ENCODE peak calls at places on chromosomes 13 and 19, in five cellular contexts. One of them, this sample, is unnamed. For H3K36me3 and H3K27me3, the result is how much of the 10 kb centered on the place peaks cover.

GRCh38 chr13:50783066-50783465 is 60.4 kb downstream of the DLEU7 start:
- DNase-seq in CD4-positive, alpha-beta memory T cell: no peak
- DNase-seq in kidney epithelial cell: no peak
- DNase-seq in pancreas: no peak
- DNase-seq in BE2C: no peak
- DNase-seq in this sample: no peak

GRCh38 chr13:113623491-113624234 is 34.3 kb downstream of the ATP4B start:
- DNase-seq in CD4-positive, alpha-beta memory T cell: no peak
- DNase-seq in kidney epithelial cell: no peak
- DNase-seq in pancreas: peak
- DNase-seq in BE2C: no peak
- DNase-seq in this sample: no peak

GRCh38 chr13:51175639-51176038 is 46.6 kb upstream of the FAM124A start:
- DNase-seq in CD4-positive, alpha-beta memory T cell: no peak
- DNase-seq in kidney epithelial cell: no peak
- DNase-seq in pancreas: no peak
- DNase-seq in BE2C: no peak
- DNase-seq in this sample: no peak

GRCh38 chr13:31923134-31923763 is 108.3 kb upstream of the FRY start:
- DNase-seq in CD4-positive, alpha-beta memory T cell: no peak
- DNase-seq in kidney epithelial cell: no peak
- DNase-seq in pancreas: no peak
- DNase-seq in BE2C: no peak
- DNase-seq in this sample: no peak

GRCh38 chr13:95533545-95534135 is 18.9 kb upstream of the CLDN10 start:
- DNase-seq in CD4-positive, alpha-beta memory T cell: no peak
- DNase-seq in kidney epithelial cell: no peak
- DNase-seq in pancreas: no peak
- DNase-seq in BE2C: peak
- DNase-seq in this sample: no peak

GRCh38 chr13:106987435-106987800 is 419.5 kb upstream of the ARGLU1 start:
- DNase-seq in CD4-positive, alpha-beta memory T cell: no peak
- DNase-seq in kidney epithelial cell: no peak
- DNase-seq in pancreas: no peak
- DNase-seq in BE2C: no peak
- DNase-seq in this sample: no peak

GRCh38 chr19:42290523-42291436 is 11.2 kb upstream of the PRR19 start:
- DNase-seq in CD4-positive, alpha-beta memory T cell: peak
- DNase-seq in kidney epithelial cell: no peak
- DNase-seq in pancreas: peak
- DNase-seq in BE2C: peak
- DNase-seq in this sample: peak

GRCh38 chr19:17001603-17002183 is 24.9 kb downstream of the CPAMD8 start:
- DNase-seq in CD4-positive, alpha-beta memory T cell: peak
- DNase-seq in kidney epithelial cell: no peak
- DNase-seq in pancreas: no peak
- DNase-seq in BE2C: no peak
- DNase-seq in this sample: peak

GRCh38 chr13:51937320-51938290 is 73.6 kb downstream of the ATP7B start:
- DNase-seq in CD4-positive, alpha-beta memory T cell: no peak
- DNase-seq in kidney epithelial cell: no peak
- DNase-seq in pancreas: no peak
- DNase-seq in BE2C: no peak
- DNase-seq in this sample: no peak

GRCh38 chr19:28331596-28331995 is 881.4 kb downstream of the UQCRFS1 start:
- DNase-seq in CD4-positive, alpha-beta memory T cell: no peak
- DNase-seq in kidney epithelial cell: no peak
- DNase-seq in pancreas: no peak
- DNase-seq in BE2C: no peak
- DNase-seq in this sample: no peak

GRCh38 chr13:33313504-33313903 is 27.9 kb upstream of the STARD13 start:
- DNase-seq in CD4-positive, alpha-beta memory T cell: no peak
- DNase-seq in kidney epithelial cell: no peak
- DNase-seq in pancreas: no peak
- DNase-seq in BE2C: no peak
- DNase-seq in this sample: no peak

GRCh38 chr13:33319859-33320258 is 34.3 kb upstream of the STARD13 start:
- DNase-seq in CD4-positive, alpha-beta memory T cell: no peak
- DNase-seq in kidney epithelial cell: no peak
- DNase-seq in pancreas: no peak
- DNase-seq in BE2C: no peak
- DNase-seq in this sample: no peak

GRCh38 chr13:33318744-33319143 is 33.2 kb upstream of the STARD13 start:
- DNase-seq in CD4-positive, alpha-beta memory T cell: no peak
- DNase-seq in kidney epithelial cell: no peak
- DNase-seq in pancreas: no peak
- DNase-seq in BE2C: no peak
- DNase-seq in this sample: no peak

GRCh38 chr13:33318037-33318436 is 32.5 kb upstream of the STARD13 start:
- DNase-seq in CD4-positive, alpha-beta memory T cell: no peak
- DNase-seq in kidney epithelial cell: no peak
- DNase-seq in pancreas: no peak
- DNase-seq in BE2C: no peak
- DNase-seq in this sample: no peak

DNA sequence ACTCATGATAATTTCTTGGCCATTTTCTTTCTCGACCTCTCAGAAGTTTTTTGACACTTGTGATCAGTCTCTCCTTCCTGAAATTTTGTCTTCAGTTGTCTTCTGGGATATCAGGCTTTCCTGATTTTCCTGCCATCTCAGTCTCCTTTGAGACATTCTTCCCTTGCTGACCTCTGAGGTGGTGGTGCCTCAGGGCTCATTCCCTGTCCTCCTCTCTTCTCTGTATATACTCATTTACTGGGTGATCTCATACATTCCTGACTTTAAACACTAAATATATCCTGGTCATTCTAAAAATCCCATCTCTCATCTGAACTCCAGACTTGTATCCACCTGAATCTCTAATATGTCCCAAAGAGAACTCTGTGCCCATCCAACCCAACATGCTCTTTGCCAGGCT is 31.3 kb upstream of the STARD13 start:
- DNase-seq in CD4-positive, alpha-beta memory T cell: no peak
- DNase-seq in kidney epithelial cell: no peak
- DNase-seq in pancreas: no peak
- DNase-seq in BE2C: no peak
- DNase-seq in this sample: no peak
- H3K36me3 ChIP-seq in CD4-positive, alpha-beta memory T cell: under half
- H3K36me3 ChIP-seq in kidney epithelial cell: under half
- H3K36me3 ChIP-seq in pancreas: under half
- H3K36me3 ChIP-seq in BE2C: under half
- H3K36me3 ChIP-seq in this sample: under half

DNA sequence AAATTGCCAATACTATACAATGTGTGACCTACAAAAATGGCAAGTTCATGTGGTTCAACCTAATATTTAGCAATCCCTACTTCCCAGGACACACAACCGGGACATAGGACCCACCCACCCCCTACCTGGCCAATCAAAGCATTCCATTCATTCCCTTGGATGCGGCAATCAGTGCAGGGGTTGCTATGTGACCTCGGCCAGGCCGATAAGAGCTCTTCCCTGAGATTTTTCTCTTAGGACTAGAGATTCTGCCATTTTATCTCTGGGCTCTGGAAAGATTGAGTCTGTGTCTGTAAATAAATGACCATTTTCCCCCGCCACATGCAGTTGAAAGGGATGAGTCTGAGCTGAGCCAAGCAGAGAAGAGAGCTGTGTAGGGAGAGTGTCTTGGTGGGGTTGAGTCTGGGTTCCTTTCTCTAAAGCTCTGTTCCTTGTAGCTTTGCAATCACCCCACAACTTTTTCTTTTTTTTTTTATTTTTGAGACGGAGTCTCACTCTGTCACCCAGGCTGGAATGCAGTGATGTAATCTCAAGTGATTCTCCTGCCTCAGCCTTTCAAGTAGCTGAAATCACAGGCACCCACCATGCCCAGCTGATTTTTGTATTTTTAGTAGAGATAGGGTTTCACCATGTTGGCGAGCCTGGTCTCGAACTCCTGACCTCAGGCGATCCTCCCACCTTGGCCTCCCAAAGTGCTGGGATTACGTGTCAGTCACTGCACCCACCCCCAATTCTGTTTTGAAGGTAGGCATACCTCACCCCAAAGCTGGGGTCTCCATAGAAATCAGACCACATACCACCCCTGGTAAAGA is 7.4 kb downstream of the IFNL1 start:
- DNase-seq in CD4-positive, alpha-beta memory T cell: no peak
- DNase-seq in kidney epithelial cell: no peak
- DNase-seq in pancreas: no peak
- DNase-seq in BE2C: no peak
- DNase-seq in this sample: peak
- H3K27me3 ChIP-seq in CD4-positive, alpha-beta memory T cell: under half
- H3K27me3 ChIP-seq in kidney epithelial cell: under half
- H3K27me3 ChIP-seq in pancreas: under half
- H3K27me3 ChIP-seq in BE2C: under half
- H3K27me3 ChIP-seq in this sample: under half

GRCh38 chr19:29759359-29759758 is 44.3 kb upstream of the C19orf12 start:
- DNase-seq in CD4-positive, alpha-beta memory T cell: no peak
- DNase-seq in kidney epithelial cell: no peak
- DNase-seq in pancreas: no peak
- DNase-seq in BE2C: no peak
- DNase-seq in this sample: no peak

GRCh38 chr19:29764322-29764721 is 47.5 kb upstream of the CCNE1 start:
- DNase-seq in CD4-positive, alpha-beta memory T cell: no peak
- DNase-seq in kidney epithelial cell: no peak
- DNase-seq in pancreas: no peak
- DNase-seq in BE2C: no peak
- DNase-seq in this sample: no peak

GRCh38 chr19:29760752-29761502 is 45.9 kb upstream of the C19orf12 start:
- DNase-seq in CD4-positive, alpha-beta memory T cell: no peak
- DNase-seq in kidney epithelial cell: no peak
- DNase-seq in pancreas: no peak
- DNase-seq in BE2C: no peak
- DNase-seq in this sample: no peak

GRCh38 chr19:29758863-29759262 is 43.8 kb upstream of the C19orf12 start:
- DNase-seq in CD4-positive, alpha-beta memory T cell: no peak
- DNase-seq in kidney epithelial cell: no peak
- DNase-seq in pancreas: no peak
- DNase-seq in BE2C: no peak
- DNase-seq in this sample: no peak

GRCh38 chr19:29761575-29762225 is 46.6 kb upstream of the C19orf12 start:
- DNase-seq in CD4-positive, alpha-beta memory T cell: no peak
- DNase-seq in kidney epithelial cell: no peak
- DNase-seq in pancreas: no peak
- DNase-seq in BE2C: no peak
- DNase-seq in this sample: no peak
- H3K4me3 ChIP-seq in CD4-positive, alpha-beta memory T cell: no peak
- H3K4me3 ChIP-seq in kidney epithelial cell: no peak
- H3K4me3 ChIP-seq in pancreas: no peak
- H3K4me3 ChIP-seq in BE2C: no peak
- H3K4me3 ChIP-seq in this sample: no peak

DNA sequence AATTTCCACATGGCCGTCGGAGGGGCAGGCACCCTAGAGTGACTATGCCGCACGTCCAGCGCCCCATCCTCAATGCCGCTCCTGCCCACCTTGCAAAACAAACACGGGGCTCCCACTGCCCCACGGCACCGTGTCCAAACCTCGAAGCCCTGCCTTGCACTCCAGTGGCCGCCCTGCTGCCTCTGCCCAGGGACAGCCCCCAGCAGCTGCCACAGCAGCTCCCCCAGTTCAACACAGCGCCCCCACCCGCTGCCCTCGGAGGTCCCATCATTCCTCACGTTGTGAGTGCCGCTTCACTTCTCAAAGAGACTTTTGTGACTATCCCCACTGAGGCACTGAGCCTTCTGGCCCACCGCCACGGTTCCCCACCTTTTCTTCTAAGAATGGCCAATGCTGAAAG is 22.3 kb upstream of the TMEM160 start:
- DNase-seq in CD4-positive, alpha-beta memory T cell: no peak
- DNase-seq in kidney epithelial cell: no peak
- DNase-seq in pancreas: no peak
- DNase-seq in BE2C: no peak
- DNase-seq in this sample: no peak
- H3K36me3 ChIP-seq in CD4-positive, alpha-beta memory T cell: half or more
- H3K36me3 ChIP-seq in kidney epithelial cell: under half
- H3K36me3 ChIP-seq in pancreas: half or more
- H3K36me3 ChIP-seq in BE2C: half or more
- H3K36me3 ChIP-seq in this sample: under half

DNA sequence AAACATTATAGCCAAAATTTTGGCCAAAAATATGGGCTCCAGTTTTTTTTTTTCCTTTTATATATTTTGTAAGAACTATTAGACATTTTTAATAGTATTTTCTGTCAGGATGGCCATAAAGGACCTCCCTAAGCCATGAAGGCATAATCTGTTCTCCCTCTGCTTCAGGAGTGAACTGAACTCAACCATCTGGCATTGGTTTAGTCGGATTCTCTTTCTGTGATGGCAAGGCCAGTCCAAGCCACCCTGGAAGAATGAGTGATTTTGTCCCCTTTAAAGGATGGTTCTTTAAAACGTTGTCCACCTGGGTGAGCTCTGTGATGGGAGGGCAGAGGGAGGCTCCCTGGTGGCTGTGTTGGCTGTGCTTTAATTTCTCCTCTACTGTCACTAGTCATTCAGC is 4.2 kb downstream of the TNFRSF19 start:
- DNase-seq in CD4-positive, alpha-beta memory T cell: no peak
- DNase-seq in kidney epithelial cell: no peak
- DNase-seq in pancreas: no peak
- DNase-seq in BE2C: no peak
- DNase-seq in this sample: no peak
- H3K27me3 ChIP-seq in CD4-positive, alpha-beta memory T cell: under half
- H3K27me3 ChIP-seq in kidney epithelial cell: under half
- H3K27me3 ChIP-seq in pancreas: under half
- H3K27me3 ChIP-seq in BE2C: under half
- H3K27me3 ChIP-seq in this sample: under half

This sample was measured in H7.